ENCODE peak calls at places on chromosomes 16 and 17, in six cellular contexts. G is H7; O is retinal pigment epithelial cell; V is NCI-H1105; W is hippocampal formation; X is activated CD4-positive, alpha-beta T cell treated with anti-CD3 and anti-CD28 coated beads, Interleukin-2, amount 50 U/mL, for 48 hours. E is an unnamed sample.

GRCh38 chr17:63820963-63821561 is 6.2 kb upstream of the PSMC5 start:
- DNase-seq in G (no peak), O (no peak), V (no peak), W (no peak), X (no peak), E (no peak)

GRCh38 chr17:10151667-10152496 is 46.5 kb downstream of the GAS7 start:
- DNase-seq in G (no peak), O (no peak), V (no peak), W (peak), X (no peak), E (no peak)

GRCh38 chr16:12819126-12820117 is 15.7 kb upstream of the CPPED1 start:
- DNase-seq in G (peak), O (no peak), V (no peak), W (peak), X (peak), E (peak)

GRCh38 chr16:17056666-17057065 is 414.1 kb downstream of the XYLT1 start:
- DNase-seq in G (no peak), O (no peak), V (no peak), W (no peak), X (no peak), E (no peak)

GRCh38 chr16:50540711-50541007 is 7.5 kb upstream of the NKD1 start:
- DNase-seq in G (no peak), O (no peak), V (no peak), W (no peak), X (no peak), E (no peak)

GRCh38 chr17:62653002-62653830 is 25.7 kb downstream of the MRC2 start:
- DNase-seq in G (peak), O (no peak), V (peak), W (peak), X (peak), E (peak)

GRCh38 chr17:8629371-8630226 is 926 bp downstream of the MYH10 start:
- DNase-seq in G (peak), O (no peak), V (peak), W (peak), X (peak), E (peak)

GRCh38 chr17:80227666-80228065 is 7.4 kb downstream of the SLC26A11 start:
- DNase-seq in G (no peak), O (no peak), V (no peak), W (no peak), X (no peak), E (no peak)

GRCh38 chr17:43014020-43014615 is 7.5 kb downstream of the IFI35 start:
- DNase-seq in G (no peak), O (no peak), V (no peak), W (no peak), X (no peak), E (no peak)

GRCh38 chr17:42697108-42697811 is 14.9 kb downstream of the CNTNAP1 start:
- DNase-seq in G (no peak), O (no peak), V (no peak), W (no peak), X (no peak), E (no peak)

GRCh38 chr16:24482681-24483202 is 56.6 kb upstream of the RBBP6 start:
- DNase-seq in G (peak), O (no peak), V (no peak), W (no peak), X (no peak), E (no peak)

GRCh38 chr16:49795513-49795912 is 60.4 kb downstream of the ZNF423 start:
- DNase-seq in G (no peak), O (no peak), V (no peak), W (no peak), X (no peak), E (no peak)

GRCh38 chr16:14004719-14005315 is 66.3 kb upstream of the MRTFB start:
- DNase-seq in G (no peak), O (no peak), V (no peak), W (no peak), X (no peak), E (no peak)

GRCh38 chr16:19330801-19331484 is 45.4 kb downstream of the CLEC19A start:
- DNase-seq in G (no peak), O (peak), V (no peak), W (peak), X (no peak), E (peak)

GRCh38 chr17:309361-309888 is 43.2 kb downstream of the RPH3AL start:
- DNase-seq in G (peak), O (no peak), V (no peak), W (no peak), X (no peak), E (no peak)

GRCh38 chr16:86824751-86825310 is 246.5 kb downstream of the FOXL1 start:
- DNase-seq in G (no peak), O (peak), V (no peak), W (no peak), X (no peak), E (no peak)

GRCh38 chr16:74224828-74225227 is 71.8 kb upstream of the PSMD7 start:
- DNase-seq in G (no peak), O (no peak), V (no peak), W (no peak), X (no peak), E (no peak)

GRCh38 chr16:54503436-54503835 is 216.8 kb upstream of the IRX3 start:
- DNase-seq in G (no peak), O (no peak), V (no peak), W (no peak), X (no peak), E (no peak)

GRCh38 chr16:3538222-3538621 is 37.4 kb downstream of the CLUAP1 start:
- DNase-seq in G (no peak), O (no peak), V (no peak), W (no peak), X (no peak), E (no peak)

GRCh38 chr17:72422204-72422504 is 301.3 kb downstream of the SOX9 start:
- DNase-seq in G (no peak), O (no peak), V (no peak), W (no peak), X (no peak), E (no peak)

GRCh38 chr17:72853438-72854415 is 238.8 kb downstream of the SLC39A11 start:
- DNase-seq in G (no peak), O (no peak), V (no peak), W (no peak), X (no peak), E (no peak)

GRCh38 chr17:52297230-52298010 is 138.9 kb upstream of the CA10 start:
- DNase-seq in G (no peak), O (no peak), V (no peak), W (no peak), X (no peak), E (no peak)

GRCh38 chr17:43952724-43953666 is 745 bp downstream of the PYY start:
- DNase-seq in G (peak), O (no peak), V (no peak), W (no peak), X (no peak), E (no peak)

GRCh38 chr16:89599451-89599858 is 14.0 kb upstream of the DPEP1 start:
- DNase-seq in G (peak), O (no peak), V (no peak), W (no peak), X (peak), E (no peak)

GRCh38 chr16:89191033-89191900 is 9.1 kb downstream of the SLC22A31 start:
- DNase-seq in G (no peak), O (no peak), V (no peak), W (no peak), X (no peak), E (no peak)

GRCh38 chr16:21987498-21987897 is 13.4 kb downstream of the PDZD9 start:
- DNase-seq in G (no peak), O (no peak), V (no peak), W (no peak), X (no peak), E (no peak)

GRCh38 chr16:56643080-56643778 is 4.8 kb downstream of the MT1A start:
- DNase-seq in G (peak), O (peak), V (no peak), W (no peak), X (peak), E (no peak)

GRCh38 chr16:56202036-56202435 is 10.7 kb downstream of the GNAO1 start:
- DNase-seq in G (no peak), O (no peak), V (no peak), W (no peak), X (peak), E (no peak)

GRCh38 chr17:81487487-81488275 is 24.9 kb downstream of the ACTG1 start:
- DNase-seq in G (peak), O (no peak), V (peak), W (peak), X (peak), E (peak)

GRCh38 chr16:85029981-85030381 is 2.4 kb downstream of the KIAA0513 start:
- DNase-seq in G (no peak), O (no peak), V (no peak), W (no peak), X (no peak), E (no peak)

GRCh38 chr16:1293921-1294656 is 15.3 kb upstream of the UBE2I start:
- DNase-seq in G (no peak), O (no peak), V (no peak), W (no peak), X (no peak), E (no peak)

GRCh38 chr17:78131172-78132085 is 858 bp downstream of the TMC8 start:
- DNase-seq in G (peak), O (no peak), V (no peak), W (no peak), X (peak), E (peak)

GRCh38 chr16:12215302-12216105 is 239.0 kb downstream of the SNX29 start:
- DNase-seq in G (peak), O (no peak), V (no peak), W (no peak), X (no peak), E (no peak)

GRCh38 chr17:40358323-40359038 is 6.1 kb downstream of the GJD3 start:
- DNase-seq in G (peak), O (no peak), V (peak), W (peak), X (peak), E (peak)

GRCh38 chr17:39753514-39754160 is 15.9 kb downstream of the GRB7 start:
- DNase-seq in G (peak), O (no peak), V (peak), W (no peak), X (no peak), E (no peak)

GRCh38 chr17:79126139-79126538 is 51.5 kb downstream of the ENGASE start:
- DNase-seq in G (peak), O (no peak), V (no peak), W (no peak), X (no peak), E (no peak)

GRCh38 chr17:69523252-69523861 is 108.9 kb downstream of the MAP2K6 start:
- DNase-seq in G (peak), O (no peak), V (peak), W (peak), X (no peak), E (no peak)